ENCODE peak calls at places on chromosome 22, in five cellular contexts. R is Calu3; A is activated naive CD4-positive, alpha-beta T cell treated with anti-CD3 and anti-CD28 coated beads, Interleukin-2, amount 50 U/mL, for 72 hours; S is iris pigment epithelial cell; L is NCI-H1092. F is an unnamed sample.

GRCh38 chr22:41526226-41526531 is 18.1 kb downstream of the POLR3H start:
- DNase-seq in R (no peak), A (no peak), S (no peak), L (no peak), F (no peak)

GRCh38 chr22:49968831-49969661 is 8.5 kb downstream of the PIM3 start:
- DNase-seq in R (no peak), A (no peak), S (no peak), L (no peak), F (no peak)

GRCh38 chr22:21937821-21938070 is 14.9 kb downstream of the PPM1F start:
- DNase-seq in R (no peak), A (no peak), S (peak; percentile 93), L (no peak), F (no peak)

GRCh38 chr22:32020117-32020516 is 22.9 kb upstream of the SLC5A1 start:
- DNase-seq in R (peak; percentile 6), A (no peak), S (peak; percentile 97), L (no peak), F (no peak)

GRCh38 chr22:45551310-45552016 is 48.8 kb downstream of the FBLN1 start:
- DNase-seq in R (no peak), A (no peak), S (peak; percentile 37), L (no peak), F (no peak)

GRCh38 chr22:47164514-47165337 is 402.3 kb downstream of the TBC1D22A start:
- DNase-seq in R (no peak), A (no peak), S (no peak), L (no peak), F (no peak)

GRCh38 chr22:17966403-17966717 is 58.0 kb downstream of the MICAL3 start:
- DNase-seq in R (no peak), A (no peak), S (no peak), L (no peak), F (no peak)

GRCh38 chr22:43789452-43789851 is 22.7 kb downstream of the EFCAB6 start:
- DNase-seq in R (peak; percentile 15), A (no peak), S (peak; percentile 36), L (no peak), F (no peak)

GRCh38 chr22:21815357-21815756 is 52.1 kb downstream of the MAPK1 start:
- DNase-seq in R (no peak), A (no peak), S (no peak), L (no peak), F (no peak)

GRCh38 chr22:17087176-17088131 is 2.7 kb downstream of the IL17RA start:
- DNase-seq in R (no peak), A (no peak), S (peak; percentile 73), L (no peak), F (no peak)

GRCh38 chr22:47168900-47169800 is 406.7 kb downstream of the TBC1D22A start:
- DNase-seq in R (peak; percentile 17), A (no peak), S (peak; percentile 19), L (no peak), F (no peak)

GRCh38 chr22:38266120-38266519 is 6.7 kb downstream of the TMEM184B start:
- DNase-seq in R (no peak), A (no peak), S (no peak), L (no peak), F (no peak)

F was measured in NCI-H774.